ENCODE peak calls at places on chromosomes 4 and X, in ten cellular contexts. T is EL; H is left lung; B is Peyer's patch; G is T-helper 1 cell; O is DMS153; U is IMR-90; V is HTR-8/SVneo; E is stimulated activated CD8-positive, alpha-beta memory T cell treated with anti-CD3 and anti-CD28 coated beads, Interleukin-15, amount 100 ng/mL, for 24 hours; K is AG04449. F is an unnamed sample.

GRCh38 chr4:17781072-17781830 is at the start of gene FAM184B:
- DNase-seq in G (no peak), H (peak; percentile 78), O (no peak), T (peak; percentile 20), K (no peak), V (no peak), B (no peak), U (no peak), E (no peak), F (no peak)

GRCh38 chr4:173835863-173836262 is 305.8 kb upstream of the HAND2 start:
- DNase-seq in B (no peak), O (no peak), V (no peak), G (no peak), T (peak; percentile 0), U (peak; percentile 80), E (no peak), K (no peak), H (no peak), F (peak; percentile 17)

GRCh38 chr4:165966833-165967232 is 93.8 kb downstream of the TLL1 start:
- DNase-seq in U (no peak), B (no peak), E (no peak), T (no peak), V (no peak), O (no peak), K (no peak), G (no peak), H (no peak), F (no peak)

GRCh38 chr4:71288875-71289274 is 49.9 kb upstream of the SLC4A4 start:
- DNase-seq in B (no peak), O (no peak), V (no peak), H (no peak), E (no peak), K (no peak), U (no peak), T (no peak), G (no peak), F (no peak)

GRCh38 chrX:17247144-17247543 is 127.9 kb upstream of the NHS start:
- DNase-seq in G (no peak), H (no peak), E (no peak), O (no peak), T (no peak), V (no peak), U (no peak), B (no peak), K (no peak), F (no peak)

GRCh38 chr4:152385551-152385950 is 150.3 kb downstream of the FBXW7 start:
- DNase-seq in H (no peak), K (no peak), B (no peak), O (no peak), T (no peak), V (no peak), E (no peak), G (no peak), U (peak; percentile 31), F (no peak)

GRCh38 chr4:115234405-115235093 is 121.1 kb upstream of the NDST4 start:
- DNase-seq in G (peak; percentile 1), O (no peak), E (no peak), V (peak; percentile 0), K (no peak), H (no peak), B (no peak), T (no peak), U (no peak), F (no peak)

GRCh38 chr4:150136481-150136880 is 58.2 kb downstream of the DCLK2 start:
- DNase-seq in K (no peak), O (no peak), E (no peak), H (no peak), B (no peak), T (peak; percentile 69), U (peak; percentile 76), V (no peak), G (no peak), F (no peak)

GRCh38 chrX:104565791-104566687 is at the start of gene IL1RAPL2:
- DNase-seq in H (peak; percentile 77), K (no peak), O (no peak), G (no peak), T (peak; percentile 0), V (no peak), E (no peak), B (no peak), U (no peak), F (no peak)

GRCh38 chrX:5176766-5177165 is 1051.9 kb downstream of the NLGN4X start:
- DNase-seq in T (no peak), U (no peak), K (no peak), V (no peak), B (no peak), H (no peak), O (no peak), E (no peak), G (no peak), F (no peak)

GRCh38 chr4:72592076-72592475 is 23.1 kb upstream of the ADAMTS3 start:
- DNase-seq in V (no peak), H (no peak), T (no peak), E (no peak), O (no peak), K (no peak), U (no peak), G (no peak), B (no peak), F (no peak)

GRCh38 chr4:143377635-143378099 is 41.0 kb downstream of the GAB1 start:
- DNase-seq in G (no peak), K (no peak), B (no peak), V (no peak), H (no peak), E (no peak), T (no peak), O (no peak), U (no peak), F (no peak)

GRCh38 chrX:115968436-115969252 is 201.9 kb upstream of the AGTR2 start:
- DNase-seq in V (peak; percentile 29), T (peak; percentile 48), G (no peak), O (no peak), B (no peak), H (peak; percentile 79), E (no peak), K (no peak), U (no peak), F (no peak)

GRCh38 chr4:123060039-123060770 is 137.8 kb upstream of the NUDT6 start:
- DNase-seq in T (no peak), O (no peak), E (no peak), H (no peak), G (no peak), K (no peak), B (no peak), V (no peak), U (no peak), F (no peak)